ENCODE peak calls at places on chromosomes 13 and 19, in eight cellular contexts. O is testis; Q is psoas muscle; E is heart left ventricle; I is left ventricle myocardium inferior; K is tibial nerve; B is esophagus squamous epithelium; N is CD8-positive, alpha-beta T cell. M is an unnamed sample.

GRCh38 chr19:55005684-55006488 is 32.2 kb downstream of the GP6 start:
- DNase-seq in O (peak), Q (no peak), I (no peak), B (peak), N (peak), E (no peak), K (peak), M (no peak)

GRCh38 chr13:60009300-60010248 is 154.2 kb downstream of the DIAPH3 start:
- DNase-seq in B (no peak), E (no peak), K (no peak), N (no peak), O (no peak), Q (no peak), I (no peak), M (no peak)

GRCh38 chr13:59774511-59774911 is 389.2 kb downstream of the DIAPH3 start:
- DNase-seq in E (no peak), N (no peak), B (no peak), K (no peak), O (no peak), I (no peak), Q (no peak), M (peak)

GRCh38 chr19:42322305-42322704 is 3.1 kb upstream of the MEGF8 start:
- DNase-seq in N (no peak), B (no peak), K (no peak), Q (no peak), I (no peak), E (no peak), O (no peak), M (no peak)

GRCh38 chr19:30450945-30451344 is 78.8 kb downstream of the ZNF536 start:
- DNase-seq in I (no peak), Q (no peak), E (no peak), K (no peak), O (no peak), N (no peak), B (no peak), M (no peak)

GRCh38 chr19:16293133-16294085 is 31.2 kb upstream of the KLF2 start:
- DNase-seq in O (peak), Q (peak), B (no peak), E (peak), I (peak), N (no peak), K (peak), M (peak)

GRCh38 chr13:114068723-114069322 is 63.6 kb downstream of the RASA3 start:
- DNase-seq in N (no peak), B (no peak), O (no peak), K (peak), I (no peak), E (no peak), Q (peak), M (peak)

GRCh38 chr13:74895042-74895811 is 586.7 kb downstream of the TBC1D4 start:
- DNase-seq in N (no peak), I (no peak), K (no peak), O (no peak), Q (no peak), B (no peak), E (no peak), M (no peak)

GRCh38 chr13:113207890-113208423 is 512 bp downstream of the PCID2 start:
- DNase-seq in O (peak), N (peak), E (peak), Q (no peak), B (no peak), I (peak), K (no peak), M (no peak)

GRCh38 chr13:37202264-37202663 is 96.8 kb upstream of the CSNK1A1L start:
- DNase-seq in E (no peak), N (no peak), I (no peak), Q (no peak), O (no peak), K (no peak), B (no peak), M (peak)

GRCh38 chr13:35720290-35720689 is 243.8 kb upstream of the MAB21L1 start:
- DNase-seq in Q (no peak), N (no peak), E (no peak), B (no peak), O (no peak), I (no peak), K (no peak), M (no peak)

DNA sequence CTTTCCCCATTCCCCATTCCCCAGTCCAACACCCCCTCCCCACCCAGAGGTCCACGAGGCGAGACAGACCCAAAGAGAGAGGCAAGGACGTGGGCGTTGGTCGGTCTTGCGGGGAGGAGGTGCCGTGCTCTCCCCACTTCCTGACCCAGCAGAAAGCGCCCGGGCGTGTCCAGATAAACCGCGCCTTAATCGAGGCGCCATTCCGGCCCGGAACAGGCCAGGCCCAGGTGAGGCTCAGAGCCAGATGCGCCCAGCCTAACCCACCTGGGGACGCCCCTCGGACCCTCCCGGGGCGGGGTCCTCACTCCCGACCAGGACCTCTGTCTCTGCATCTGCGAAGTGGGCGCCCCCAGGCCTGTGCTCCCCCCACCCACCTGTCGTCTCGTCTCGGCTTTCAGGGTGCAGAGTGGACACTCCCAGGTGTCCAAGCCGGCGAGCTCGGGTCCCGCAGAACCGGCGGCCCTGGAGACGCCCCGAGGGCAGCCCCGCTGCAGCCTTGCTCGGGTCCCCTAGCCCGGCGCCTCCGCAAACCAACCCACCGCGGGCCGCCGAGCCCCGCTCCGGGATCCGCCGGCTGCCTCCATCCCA is 5.1 kb upstream of the ONECUT3 start:
- DNase-seq in I (no peak), O (no peak), N (no peak), E (no peak), Q (peak), B (no peak), K (no peak), M (no peak)
- H3K4me3 ChIP-seq in I (no peak), O (no peak), N (no peak), E (no peak), Q (peak), B (peak), K (no peak), M (no peak)

GRCh38 chr13:27427663-27428062 is 3.2 kb downstream of the GTF3A start:
- DNase-seq in E (no peak), Q (no peak), I (peak), N (no peak), B (no peak), K (peak), O (no peak), M (no peak)

GRCh38 chr13:27425151-27425917 is 915 bp downstream of the GTF3A start:
- DNase-seq in B (no peak), Q (no peak), N (no peak), K (no peak), E (no peak), I (no peak), O (no peak), M (no peak)

GRCh38 chr13:27428160-27428559 is 3.7 kb downstream of the GTF3A start:
- DNase-seq in K (no peak), I (no peak), O (no peak), E (no peak), N (no peak), B (no peak), Q (no peak), M (no peak)

GRCh38 chr13:27424246-27425150 is at the start of gene GTF3A:
- DNase-seq in B (no peak), I (peak), E (peak), K (peak), O (peak), N (peak), Q (peak), M (peak)

DNA sequence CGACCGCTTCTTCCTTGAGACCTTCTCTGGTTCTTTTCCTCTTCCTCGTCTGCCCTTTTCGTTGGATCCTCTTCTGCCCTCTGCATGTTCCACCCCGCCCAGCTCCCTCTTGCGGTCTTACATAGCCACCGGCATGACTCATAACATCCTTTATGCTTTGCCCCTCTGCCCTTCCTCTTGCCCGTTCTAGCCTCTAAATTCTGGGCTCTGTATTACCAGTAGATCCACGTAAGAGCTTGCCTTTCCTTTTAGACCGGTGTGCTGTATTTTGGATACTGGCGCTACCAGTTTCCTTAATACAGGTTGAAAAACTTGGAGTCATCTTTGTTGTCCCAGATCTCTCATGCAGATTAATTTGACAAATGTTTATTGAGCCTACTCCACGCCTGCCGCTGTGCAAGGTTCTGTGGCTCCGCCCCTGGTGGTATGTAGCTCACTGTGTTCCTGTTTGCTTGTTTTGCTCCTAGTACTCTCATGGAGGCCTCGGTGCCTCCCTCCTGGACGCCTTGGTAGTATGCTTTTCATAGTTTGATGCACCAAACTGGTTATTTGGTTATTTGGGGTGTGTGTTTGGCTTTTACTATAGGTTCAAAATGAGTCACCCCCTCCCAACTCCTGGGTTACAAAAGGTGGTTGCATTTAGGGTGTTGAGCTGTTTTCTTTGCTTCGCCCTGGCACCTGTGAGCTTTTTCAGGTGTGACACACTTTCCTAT is 1.7 kb downstream of the GTF3A start:
- DNase-seq in B (peak), K (peak), O (peak), Q (peak), E (peak), N (peak), I (peak), M (no peak)
- TF ChIP-seq CTCF in B (peak), K (peak), O (no peak), Q (peak), E (peak), N (peak), I (peak), M (peak)

GRCh38 chr13:110006304-110006703 is 219.9 kb upstream of the IRS2 start:
- DNase-seq in N (no peak), K (no peak), Q (no peak), E (no peak), O (no peak), I (no peak), B (no peak), M (no peak)
- H3K27ac ChIP-seq in N (no peak), K (no peak), Q (no peak), E (no peak), O (no peak), I (no peak), B (no peak), M (no peak)

GRCh38 chr19:32673573-32673972 is 1.4 kb downstream of the ANKRD27 start:
- DNase-seq in I (no peak), Q (peak), B (no peak), O (no peak), E (no peak), N (no peak), K (no peak), M (no peak)
- H3K4me3 ChIP-seq in I (peak), Q (peak), B (peak), O (no peak), E (no peak), N (no peak), K (no peak), M (peak)

DNA sequence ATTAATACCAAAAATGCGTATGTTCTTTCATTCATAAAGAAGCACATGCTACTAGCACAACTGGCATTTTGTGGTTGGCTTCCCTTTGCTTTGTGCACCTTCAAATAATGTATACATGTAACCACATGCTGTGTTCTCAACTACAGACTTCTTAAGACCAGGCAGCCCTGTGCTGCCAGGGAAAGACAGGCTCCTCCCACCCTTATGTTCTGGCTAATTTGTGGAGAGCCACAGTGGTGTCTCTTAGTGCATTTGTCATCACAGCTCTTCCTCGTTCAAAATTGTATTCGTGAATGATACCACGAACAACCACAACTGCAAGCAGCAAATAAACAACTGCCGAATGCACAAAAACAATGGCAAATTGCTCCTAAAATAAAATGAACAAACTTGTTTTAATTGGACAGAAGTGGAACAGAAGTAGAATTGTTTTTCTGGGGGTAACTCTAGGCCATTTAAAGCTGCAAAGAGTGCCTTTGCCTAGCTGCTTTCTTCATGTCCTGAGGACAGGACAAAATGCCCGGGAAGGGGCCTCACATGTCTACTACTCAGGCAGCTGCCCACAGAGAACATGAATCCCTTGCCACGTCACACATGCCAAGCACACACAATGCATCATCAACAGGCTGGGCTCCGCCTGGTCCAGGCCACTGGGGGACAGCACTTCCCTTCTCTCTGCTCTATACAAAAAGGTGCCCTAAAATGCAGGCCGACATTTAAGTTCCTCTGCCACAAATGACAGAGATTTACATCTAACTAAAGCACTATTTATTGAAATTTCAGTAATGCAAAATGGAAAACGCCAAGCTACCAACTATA is 21.7 kb downstream of the IRS2 start:
- DNase-seq in O (no peak), K (no peak), E (no peak), I (no peak), B (no peak), Q (peak), N (no peak), M (no peak)
- TF ChIP-seq CTCF in O (no peak), K (peak), E (no peak), I (peak), B (no peak), Q (peak), N (no peak), M (no peak)

DNA sequence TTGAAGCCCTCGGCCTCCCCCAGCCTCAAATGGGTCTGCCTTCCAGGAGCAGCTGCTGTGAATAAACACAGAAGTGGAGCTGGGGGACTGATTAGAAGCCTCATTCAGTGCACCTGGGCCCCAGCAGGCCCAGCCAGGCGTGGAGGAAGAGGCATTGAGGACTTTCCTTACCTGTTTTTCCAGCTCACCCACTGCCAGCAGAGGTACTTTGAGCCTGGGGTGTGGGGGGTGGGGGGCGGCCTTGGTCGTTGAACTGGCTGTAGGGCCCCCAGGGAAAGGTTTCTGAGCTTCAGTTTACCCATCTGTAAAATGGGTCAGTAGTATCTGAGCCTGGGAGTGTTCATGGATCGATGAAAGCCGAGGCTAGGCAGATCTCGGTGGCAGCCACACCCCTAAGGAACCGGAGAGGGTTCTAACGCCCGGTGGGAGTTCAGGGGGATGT is 1.5 kb downstream of the CERS4 start:
- DNase-seq in N (no peak), E (no peak), Q (no peak), B (no peak), K (no peak), I (no peak), O (no peak), M (no peak)
- H3K27ac ChIP-seq in N (peak), E (no peak), Q (no peak), B (peak), K (peak), I (no peak), O (no peak), M (no peak)

M was measured in AG04450.